ENCODE peak calls at places on chromosomes 7 and 10, in six cellular contexts. P is heart left ventricle, F is Caki2, N is nucleus accumbens, S is left ventricle myocardium superior, G is AG04449. Z is an unnamed sample.

GRCh38 chr7:138958026-138958956 is 22.9 kb downstream of the KIAA1549 start:
- DNase-seq in P (no peak), F (no peak), N (no peak), S (no peak), G (no peak), Z (peak; percentile 64)

GRCh38 chr7:109552017-109552416 is 982.3 kb downstream of the DNAJB9 start:
- DNase-seq in P (no peak), F (peak; percentile 8), N (no peak), S (no peak), G (no peak), Z (no peak)

GRCh38 chr10:49081532-49082275 is 33.6 kb downstream of the VSTM4 start:
- DNase-seq in P (no peak), F (no peak), N (no peak), S (peak; percentile 74), G (no peak), Z (no peak)

GRCh38 chr10:123518765-123519164 is 147.4 kb upstream of the GPR26 start:
- DNase-seq in P (no peak), F (no peak), N (no peak), S (no peak), G (no peak), Z (no peak)

GRCh38 chr10:62492012-62492869 is 118.1 kb downstream of the ZNF365 start:
- DNase-seq in P (no peak), F (peak; percentile 23), N (no peak), S (no peak), G (no peak), Z (peak; percentile 25)

GRCh38 chr7:98234429-98235147 is 17.4 kb downstream of the TECPR1 start:
- DNase-seq in P (no peak), F (no peak), N (no peak), S (no peak), G (no peak), Z (no peak)

GRCh38 chr10:119459681-119460340 is 82.7 kb downstream of the RGS10 start:
- DNase-seq in P (no peak), F (no peak), N (no peak), S (no peak), G (no peak), Z (no peak)

GRCh38 chr7:117098457-117098856 is 145.2 kb downstream of the ST7 start:
- DNase-seq in P (no peak), F (no peak), N (no peak), S (no peak), G (peak; percentile 95), Z (no peak)

GRCh38 chr7:25388681-25389080 is 160.4 kb upstream of the NPVF start:
- DNase-seq in P (no peak), F (no peak), N (no peak), S (no peak), G (no peak), Z (no peak)

GRCh38 chr10:133614830-133615580 is 11.6 kb downstream of the FRG2B start:
- DNase-seq in P (no peak), F (no peak), N (no peak), S (no peak), G (no peak), Z (no peak)

GRCh38 chr10:69802424-69803161 is 887 bp downstream of the COL13A1 start:
- DNase-seq in P (peak; percentile 56), F (no peak), N (no peak), S (peak; percentile 65), G (no peak), Z (no peak)

GRCh38 chr10:47323636-47324299 is 1.5 kb downstream of the GDF2 start:
- DNase-seq in P (no peak), F (no peak), N (no peak), S (no peak), G (no peak), Z (no peak)

GRCh38 chr7:24885716-24886115 is 94.3 kb downstream of the OSBPL3 start:
- DNase-seq in P (no peak), F (no peak), N (no peak), S (no peak), G (no peak), Z (no peak)

GRCh38 chr10:49176310-49177268 is 11.6 kb downstream of the TMEM273 start:
- DNase-seq in P (peak; percentile 59), F (no peak), N (no peak), S (peak; percentile 52), G (no peak), Z (no peak)

GRCh38 chr7:37577901-37578300 is 105.7 kb upstream of the GPR141 start:
- DNase-seq in P (no peak), F (no peak), N (no peak), S (no peak), G (no peak), Z (no peak)

GRCh38 chr10:124894569-124895215 is 47.2 kb upstream of the ZRANB1 start:
- DNase-seq in P (no peak), F (no peak), N (no peak), S (no peak), G (no peak), Z (no peak)

GRCh38 chr10:89476676-89477075 is 58.7 kb downstream of the SLC16A12 start:
- DNase-seq in P (no peak), F (peak; percentile 26), N (no peak), S (peak; percentile 65), G (no peak), Z (no peak)

GRCh38 chr7:108653526-108653925 is 83.9 kb downstream of the DNAJB9 start:
- DNase-seq in P (no peak), F (no peak), N (no peak), S (no peak), G (no peak), Z (no peak)

GRCh38 chr10:60524541-60524940 is 134.9 kb upstream of the ANK3 start:
- DNase-seq in P (no peak), F (no peak), N (no peak), S (no peak), G (no peak), Z (no peak)

GRCh38 chr7:105875505-105875904 is 894 bp downstream of the ATXN7L1 start:
- DNase-seq in P (no peak), F (no peak), N (no peak), S (no peak), G (no peak), Z (peak; percentile 28)

GRCh38 chr10:89278034-89278535 is 23.8 kb upstream of the IFIT2 start:
- DNase-seq in P (peak; percentile 49), F (peak; percentile 94), N (no peak), S (no peak), G (peak; percentile 93), Z (no peak)

Z was measured in putamen.